ENCODE peak calls at places on chromosomes 1 and 21, in eight cellular contexts. H is GM04504; G is activated naive CD8-positive, alpha-beta T cell treated with anti-CD3 and anti-CD28 coated beads for 36 hours; E is suprapubic skin; N is astrocyte of the cerebellum; V is stimulated activated CD4-positive, alpha-beta T cell treated with anti-CD3 and anti-CD28 coated beads, Interleukin-15, amount 100 ng/mL, for 24 hours; K is HFFc6; F is HuH-7.5. M is an unnamed sample.

GRCh38 chr1:17792421-17792820 is 37.3 kb downstream of the ACTL8 start:
- DNase-seq in E (peak; percentile 11), F (no peak), K (no peak), V (no peak), N (no peak), H (no peak), G (no peak), M (no peak)

GRCh38 chr1:174153085-174153824 is 6.1 kb upstream of the RABGAP1L start:
- DNase-seq in N (no peak), F (no peak), H (no peak), V (no peak), G (no peak), K (peak; percentile 4), E (no peak), M (no peak)

GRCh38 chr1:153347856-153348255 is 785 bp downstream of the PGLYRP4 start:
- DNase-seq in K (no peak), E (peak; percentile 41), N (no peak), G (no peak), H (no peak), V (no peak), F (no peak), M (peak; percentile 29)

GRCh38 chr21:39842741-39843146 is 24.5 kb upstream of the PCP4 start:
- DNase-seq in V (no peak), N (no peak), E (no peak), H (no peak), K (no peak), F (no peak), G (no peak), M (no peak)

GRCh38 chr1:217981430-217981829 is 303.7 kb upstream of the RRP15 start:
- DNase-seq in V (no peak), H (no peak), G (no peak), E (no peak), N (no peak), F (no peak), K (no peak), M (no peak)

GRCh38 chr1:8095584-8095983 is 69.5 kb upstream of the ERRFI1 start:
- DNase-seq in K (no peak), H (no peak), E (no peak), G (no peak), F (no peak), V (no peak), N (no peak), M (no peak)

GRCh38 chr1:203324103-203325003 is 19.0 kb downstream of the BTG2 start:
- DNase-seq in K (no peak), G (peak; percentile 45), N (no peak), F (no peak), H (no peak), V (peak; percentile 55), E (no peak), M (no peak)

GRCh38 chr1:177567393-177567792 is 396.6 kb downstream of the BRINP2 start:
- DNase-seq in V (no peak), H (no peak), K (no peak), G (no peak), F (no peak), N (no peak), E (no peak), M (no peak)

GRCh38 chr1:75796376-75797272 is at the start of gene MSH4:
- DNase-seq in V (peak; percentile 68), E (no peak), K (no peak), H (no peak), G (peak; percentile 20), N (no peak), F (no peak), M (no peak)

GRCh38 chr1:32998009-32998555 is 33.5 kb upstream of the RNF19B start:
- DNase-seq in F (no peak), H (no peak), G (no peak), N (no peak), E (no peak), K (no peak), V (no peak), M (no peak)

GRCh38 chr1:76546354-76546933 is 320.8 kb upstream of the ST6GALNAC5 start:
- DNase-seq in N (no peak), G (no peak), H (no peak), E (no peak), F (no peak), K (no peak), V (no peak), M (no peak)

GRCh38 chr1:160367516-160367900 is 637 bp downstream of the NHLH1 start:
- DNase-seq in E (no peak), G (no peak), K (no peak), V (no peak), H (no peak), N (no peak), F (no peak), M (peak; percentile 43)

GRCh38 chr1:26478159-26478558 is 5.9 kb downstream of the HMGN2 start:
- DNase-seq in H (no peak), N (no peak), F (no peak), G (no peak), K (no peak), E (no peak), V (no peak), M (no peak)

GRCh38 chr21:17044696-17045095 is 468.1 kb upstream of the CXADR start:
- DNase-seq in H (no peak), G (no peak), K (no peak), V (no peak), F (no peak), N (no peak), E (no peak), M (no peak)

GRCh38 chr1:115404936-115405335 is 66.9 kb upstream of the NGF start:
- DNase-seq in H (no peak), E (no peak), K (no peak), N (no peak), F (no peak), V (no peak), G (no peak), M (no peak)

GRCh38 chr1:202615501-202616354 is 94.5 kb downstream of the SYT2 start:
- DNase-seq in E (no peak), V (no peak), N (peak; percentile 79), H (no peak), F (no peak), K (peak; percentile 46), G (no peak), M (no peak)

GRCh38 chr1:37315236-37315870 is 159.0 kb upstream of the ZC3H12A start:
- DNase-seq in F (no peak), E (no peak), K (no peak), G (no peak), H (no peak), V (no peak), N (no peak), M (no peak)

GRCh38 chr1:22896184-22896583 is 76.5 kb downstream of the LACTBL1 start:
- DNase-seq in V (no peak), F (no peak), K (no peak), H (no peak), N (no peak), E (no peak), G (no peak), M (no peak)

GRCh38 chr1:15305366-15305765 is 58.3 kb downstream of the FHAD1 start:
- DNase-seq in H (peak; percentile 52), K (no peak), E (no peak), V (no peak), G (no peak), N (peak; percentile 73), F (no peak), M (no peak)

GRCh38 chr1:231340328-231341013 is 2.4 kb downstream of the SPRTN start:
- DNase-seq in K (no peak), G (no peak), E (no peak), V (no peak), F (no peak), N (no peak), H (no peak), M (no peak)

GRCh38 chr1:20640183-20640597 is 6.9 kb downstream of the PINK1 start:
- DNase-seq in G (peak; percentile 38), N (peak; percentile 42), H (no peak), V (peak; percentile 68), F (peak; percentile 57), E (no peak), K (peak; percentile 43), M (no peak)